ENCODE peak calls at places on chromosomes 5 and 9, in seven cellular contexts. W, O, N, Z, V, B and X are unnamed samples.

GRCh38 chr5:159969966-159970365 is 39.0 kb upstream of the TTC1 start:
- DNase-seq in W (peak; percentile 25), O (no peak), N (no peak), Z (no peak), V (no peak), B (no peak), X (no peak)

GRCh38 chr5:4625206-4625896 is 514.8 kb upstream of the ADAMTS16 start:
- DNase-seq in W (no peak), O (no peak), N (no peak), Z (no peak), V (no peak), B (no peak), X (no peak)

GRCh38 chr5:148759101-148759500 is 67.3 kb upstream of the ADRB2 start:
- DNase-seq in W (no peak), O (no peak), N (no peak), Z (no peak), V (no peak), B (no peak), X (no peak)

GRCh38 chr9:35996358-35996970 is 38.5 kb upstream of the OR2S2 start:
- DNase-seq in W (no peak), O (no peak), N (peak; percentile 62), Z (peak; percentile 22), V (no peak), B (peak; percentile 15), X (no peak)

GRCh38 chr9:112533660-112534059 is 47.0 kb downstream of the KIAA1958 start:
- DNase-seq in W (no peak), O (no peak), N (no peak), Z (no peak), V (no peak), B (no peak), X (no peak)

GRCh38 chr9:129305246-129305645 is 127.2 kb upstream of the IER5L start:
- DNase-seq in W (no peak), O (no peak), N (peak; percentile 6), Z (no peak), V (no peak), B (no peak), X (peak; percentile 52)

GRCh38 chr9:93059960-93060591 is 1.6 kb downstream of the SUSD3 start:
- DNase-seq in W (no peak), O (no peak), N (no peak), Z (no peak), V (no peak), B (no peak), X (no peak)

GRCh38 chr9:137441935-137442321 is 771 bp upstream of the ENTPD8 start:
- DNase-seq in W (no peak), O (no peak), N (no peak), Z (no peak), V (no peak), B (no peak), X (no peak)

GRCh38 chr5:1297243-1297642 is 2.4 kb upstream of the TERT start:
- DNase-seq in W (no peak), O (no peak), N (no peak), Z (no peak), V (no peak), B (no peak), X (no peak)

GRCh38 chr5:170849374-170849773 is 12.4 kb upstream of the RANBP17 start:
- DNase-seq in W (no peak), O (no peak), N (no peak), Z (no peak), V (no peak), B (no peak), X (no peak)

GRCh38 chr9:78363221-78363620 is 66.3 kb downstream of the PSAT1 start:
- DNase-seq in W (peak; percentile 47), O (no peak), N (no peak), Z (no peak), V (no peak), B (peak; percentile 26), X (no peak)

GRCh38 chr9:9942764-9943424 is 669.9 kb downstream of the PTPRD start:
- DNase-seq in W (peak; percentile 65), O (peak; percentile 39), N (peak; percentile 39), Z (peak; percentile 41), V (peak; percentile 81), B (peak; percentile 71), X (peak; percentile 84)

GRCh38 chr5:25393321-25393720 is 748.5 kb upstream of the CDH10 start:
- DNase-seq in W (no peak), O (no peak), N (no peak), Z (no peak), V (no peak), B (no peak), X (no peak)

GRCh38 chr9:19631181-19631580 is 157.7 kb downstream of the SLC24A2 start:
- DNase-seq in W (no peak), O (no peak), N (no peak), Z (no peak), V (no peak), B (no peak), X (no peak)

GRCh38 chr5:126628102-126628501 is 27.4 kb downstream of the PHAX start:
- DNase-seq in W (no peak), O (no peak), N (no peak), Z (no peak), V (no peak), B (no peak), X (no peak)

GRCh38 chr5:181187500-181188213 is 17.3 kb downstream of the TRIM7 start:
- DNase-seq in W (peak; percentile 93), O (peak; percentile 85), N (peak; percentile 56), Z (peak; percentile 75), V (peak; percentile 77), B (peak; percentile 89), X (peak; percentile 85)

GRCh38 chr9:112774006-112774996 is 23.7 kb downstream of the SNX30 start:
- DNase-seq in W (no peak), O (no peak), N (no peak), Z (no peak), V (no peak), B (no peak), X (no peak)

GRCh38 chr9:91677354-91677753 is 253.7 kb upstream of the NFIL3 start:
- DNase-seq in W (no peak), O (no peak), N (no peak), Z (no peak), V (no peak), B (no peak), X (no peak)

GRCh38 chr5:77431286-77431685 is 60.8 kb downstream of the WDR41 start:
- DNase-seq in W (peak; percentile 85), O (no peak), N (no peak), Z (no peak), V (no peak), B (no peak), X (no peak)

GRCh38 chr5:173089581-173089980 is 33.4 kb downstream of the CREBRF start:
- DNase-seq in W (no peak), O (no peak), N (no peak), Z (no peak), V (no peak), B (no peak), X (no peak)

GRCh38 chr9:118643118-118643517 is 726.1 kb downstream of the BRINP1 start:
- DNase-seq in W (peak; percentile 1), O (no peak), N (peak; percentile 86), Z (no peak), V (no peak), B (peak; percentile 23), X (no peak)
- TF ChIP-seq CTCF in W (no peak), O (no peak), N (no peak), Z (no peak), V (no peak), B (no peak), X (no peak)

GRCh38 chr9:97956365-97956764 is 18.4 kb upstream of the HEMGN start:
- DNase-seq in W (no peak), O (no peak), N (no peak), Z (no peak), V (no peak), B (no peak), X (no peak)

GRCh38 chr9:97959585-97959984 is 21.6 kb upstream of the HEMGN start:
- DNase-seq in W (no peak), O (no peak), N (no peak), Z (no peak), V (no peak), B (no peak), X (no peak)

GRCh38 chr9:97958812-97959511 is 21.0 kb upstream of the HEMGN start:
- DNase-seq in W (no peak), O (no peak), N (no peak), Z (no peak), V (no peak), B (no peak), X (no peak)

DNA sequence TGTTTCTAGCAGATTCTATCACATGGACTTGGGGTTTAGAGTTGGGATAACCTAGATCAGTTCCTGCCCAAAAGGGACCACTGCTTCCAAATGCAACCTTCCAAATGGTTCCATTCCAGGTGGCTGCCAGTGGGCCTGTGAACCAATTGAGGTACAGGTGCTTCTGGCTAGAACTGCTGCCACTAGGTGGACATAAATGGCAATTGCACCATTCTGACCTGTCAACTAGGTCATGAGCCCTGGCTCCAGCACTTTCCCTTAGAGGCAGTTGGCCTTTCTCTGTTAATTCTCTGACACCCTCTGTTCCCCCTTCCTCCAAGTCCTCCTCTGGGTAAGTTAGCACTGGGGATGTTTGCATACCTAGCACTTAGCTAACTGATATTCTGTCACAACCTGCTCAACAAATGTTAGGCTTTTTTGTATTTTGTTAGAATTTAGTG is 16.6 kb upstream of the HEMGN start:
- DNase-seq in W (peak; percentile 57), O (peak; percentile 70), N (peak; percentile 50), Z (no peak), V (peak; percentile 52), B (peak; percentile 60), X (no peak)
- TF ChIP-seq CTCF in W (peak; percentile 70), O (peak; percentile 74), N (peak; percentile 45), Z (peak; percentile 67), V (peak; percentile 65), B (peak; percentile 50), X (peak; percentile 68)

DNA sequence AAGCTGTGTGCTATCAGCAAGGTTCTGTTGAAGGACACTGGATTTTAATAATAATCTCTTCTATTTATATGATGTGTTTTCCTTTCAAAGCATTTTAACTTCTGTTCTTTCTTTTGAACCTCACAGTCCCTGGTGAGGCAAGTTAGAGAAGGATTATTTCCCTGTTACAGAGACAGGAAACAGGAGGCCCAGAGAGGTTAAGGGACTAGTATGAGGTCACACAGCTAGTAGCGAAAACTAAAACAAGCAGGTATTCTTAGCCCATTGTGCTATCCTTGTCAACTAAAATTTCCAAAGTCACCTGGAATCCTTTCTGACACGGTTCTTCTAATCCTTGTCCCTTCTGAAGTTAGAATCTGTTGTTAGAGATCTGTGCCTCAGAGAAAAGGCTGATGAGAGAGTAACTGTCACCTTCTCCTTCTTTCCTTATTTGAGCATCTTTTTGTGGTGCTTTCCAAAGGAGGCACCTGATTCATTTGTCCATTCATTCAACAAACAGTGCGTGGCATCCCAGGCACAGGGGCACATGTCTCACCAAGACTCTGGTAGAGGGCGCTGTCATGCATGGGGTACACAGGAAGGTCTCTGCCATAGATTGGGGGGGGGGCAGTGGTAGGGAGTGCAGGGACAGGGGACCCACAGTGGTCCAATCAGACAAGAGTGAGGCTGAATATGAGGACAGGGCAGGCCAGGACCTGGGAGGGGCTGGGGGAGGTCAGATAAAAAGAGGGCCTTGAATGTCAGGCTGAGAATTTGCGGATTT is 61.5 kb downstream of the CRB2 start:
- DNase-seq in W (no peak), O (no peak), N (no peak), Z (no peak), V (no peak), B (no peak), X (no peak)
- TF ChIP-seq CTCF in W (peak; percentile 23), O (no peak), N (no peak), Z (no peak), V (no peak), B (no peak), X (no peak)

DNA sequence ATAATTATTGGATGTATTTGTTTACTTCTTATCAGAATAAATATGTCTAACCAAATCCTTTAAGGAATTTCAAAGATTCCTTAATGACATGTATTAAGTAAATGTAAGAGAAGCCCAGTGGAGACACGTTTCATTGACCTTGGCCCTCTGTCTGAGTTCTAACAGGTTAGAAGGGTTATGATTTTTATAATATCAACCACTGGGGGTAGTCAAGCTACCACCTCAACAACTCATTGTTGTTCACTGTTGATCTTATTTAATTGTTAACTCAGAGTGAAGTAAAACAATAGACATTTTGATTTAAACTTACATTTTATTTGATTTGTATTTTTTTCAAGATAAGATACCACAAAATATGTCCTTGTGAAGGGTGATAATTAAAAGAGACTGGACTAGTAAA is 499.2 kb upstream of the COX7C start:
- DNase-seq in W (peak; percentile 48), O (no peak), N (no peak), Z (no peak), V (no peak), B (no peak), X (no peak)
- TF ChIP-seq CTCF in W (peak; percentile 64), O (no peak), N (no peak), Z (no peak), V (peak; percentile 55), B (no peak), X (peak; percentile 64)